ENCODE peak calls at places on chromosome 6, in six cellular contexts. M is PC-3; C is lower lobe of right lung; S is CD8-positive, alpha-beta memory T cell; P is hepatocyte; B is neuronal stem cell. U is an unnamed sample.

GRCh38 chr6:15274696-15275387 is 29.0 kb downstream of the JARID2 start:
- DNase-seq in S (no peak), M (no peak), C (no peak), P (no peak), B (no peak), U (no peak)

GRCh38 chr6:149094934-149095341 is 222.6 kb upstream of the TAB2 start:
- DNase-seq in B (no peak), S (no peak), C (no peak), P (no peak), M (no peak), U (no peak)

GRCh38 chr6:83461438-83461837 is 30.6 kb upstream of the ME1 start:
- DNase-seq in C (no peak), M (peak), P (no peak), B (no peak), S (no peak), U (no peak)

GRCh38 chr6:156719720-156720563 is 57.2 kb upstream of the ARID1B start:
- DNase-seq in B (no peak), P (peak), M (peak), S (peak), C (peak), U (peak)

GRCh38 chr6:6004147-6004995 is 2.4 kb downstream of the NRN1 start:
- DNase-seq in C (no peak), B (no peak), P (no peak), S (no peak), M (no peak), U (no peak)

GRCh38 chr6:142885182-142885867 is 59.7 kb downstream of the HIVEP2 start:
- DNase-seq in M (peak), C (no peak), S (peak), P (peak), B (peak), U (peak)

GRCh38 chr6:79134699-79135474 is 56.8 kb upstream of the PHIP start:
- DNase-seq in S (no peak), C (no peak), P (no peak), B (no peak), M (no peak), U (no peak)

GRCh38 chr6:161407581-161407980 is 133.7 kb upstream of the AGPAT4 start:
- DNase-seq in C (no peak), M (peak), P (no peak), B (no peak), S (no peak), U (no peak)

GRCh38 chr6:35663447-35664235 is 25.1 kb downstream of the FKBP5 start:
- DNase-seq in C (no peak), B (no peak), M (peak), P (no peak), S (no peak), U (no peak)

GRCh38 chr6:73248192-73248898 is 14.7 kb downstream of the KHDC1 start:
- DNase-seq in C (no peak), P (no peak), S (no peak), B (no peak), M (no peak), U (no peak)

GRCh38 chr6:27897580-27898206 is 14.5 kb downstream of the OR2B2 start:
- DNase-seq in S (no peak), P (no peak), M (no peak), B (no peak), C (no peak), U (no peak)

GRCh38 chr6:44806656-44807055 is 419.1 kb downstream of the CDC5L start:
- DNase-seq in B (no peak), P (no peak), M (peak), S (no peak), C (no peak), U (no peak)

GRCh38 chr6:24451581-24452041 is 37.8 kb downstream of the GPLD1 start:
- DNase-seq in M (no peak), C (peak), P (no peak), B (no peak), S (no peak), U (no peak)
- H3K27ac ChIP-seq in M (no peak), C (peak), P (no peak), B (no peak), S (no peak), U (no peak)

DNA sequence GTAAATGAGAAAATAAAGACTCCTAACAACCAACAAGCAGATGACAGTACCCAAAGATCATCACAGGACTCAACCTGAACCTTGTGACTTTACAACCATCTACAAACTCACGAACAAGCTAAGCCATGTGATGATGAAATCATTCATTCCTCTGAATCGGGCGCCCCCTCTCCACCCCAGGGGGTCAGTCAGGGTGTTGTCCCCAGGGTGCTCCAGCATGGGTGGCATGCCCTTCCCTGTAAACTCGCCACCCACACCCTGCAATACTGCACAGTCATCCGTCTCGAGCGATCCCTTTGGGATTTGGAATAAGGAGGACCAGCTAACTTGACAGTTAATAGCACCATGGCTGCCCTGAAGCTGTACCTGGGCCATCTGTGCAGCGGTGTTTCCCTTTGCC is 12.6 kb downstream of the SERPINB6 start:
- DNase-seq in S (no peak), M (no peak), B (no peak), C (no peak), P (no peak), U (no peak)
- H3K27ac ChIP-seq in S (no peak), M (no peak), B (no peak), C (peak), P (no peak), U (no peak)

GRCh38 chr6:17101422-17102257 is at the start of gene STMND1:
- DNase-seq in M (peak), S (no peak), C (peak), B (peak), P (peak), U (no peak)
- H3K27ac ChIP-seq in M (no peak), S (no peak), C (no peak), B (no peak), P (peak), U (no peak)

GRCh38 chr6:169172435-169172834 is 81.2 kb downstream of the THBS2 start:
- DNase-seq in M (peak), S (no peak), B (no peak), C (no peak), P (no peak), U (peak)

GRCh38 chr6:169174516-169175359 is 78.9 kb downstream of the THBS2 start:
- DNase-seq in B (no peak), S (no peak), C (no peak), P (no peak), M (no peak), U (no peak)

GRCh38 chr6:169173532-169174268 is 79.9 kb downstream of the THBS2 start:
- DNase-seq in C (no peak), S (no peak), M (peak), P (no peak), B (no peak), U (peak)

GRCh38 chr6:169171951-169172350 is 81.7 kb downstream of the THBS2 start:
- DNase-seq in B (no peak), P (no peak), S (no peak), M (peak), C (no peak), U (no peak)

DNA sequence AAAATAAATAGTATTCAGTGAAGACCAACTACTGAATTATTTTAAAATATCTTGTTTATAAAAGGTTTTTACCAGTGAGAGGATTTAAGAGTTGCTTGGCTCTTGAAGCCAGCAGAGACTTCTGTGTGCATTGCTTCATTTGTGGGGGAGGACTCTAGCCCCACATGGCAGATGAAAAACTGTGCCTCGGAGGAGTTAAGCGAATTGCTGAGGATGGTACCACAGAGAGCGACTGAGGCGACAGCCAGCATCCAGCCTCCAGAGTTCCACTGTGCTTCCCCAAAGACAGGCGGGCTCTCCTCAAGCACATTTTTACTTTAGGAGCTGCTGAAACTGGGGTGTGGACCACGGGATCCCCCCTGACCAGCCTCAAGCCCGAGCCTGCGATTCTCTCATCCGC is 80.7 kb downstream of the THBS2 start:
- DNase-seq in S (no peak), M (no peak), P (no peak), B (no peak), C (no peak), U (no peak)
- H3K27ac ChIP-seq in S (no peak), M (peak), P (no peak), B (no peak), C (no peak), U (peak)

GRCh38 chr6:111685058-111685457 is 79.4 kb upstream of the TRAF3IP2 start:
- DNase-seq in S (no peak), P (no peak), M (no peak), B (no peak), C (no peak), U (no peak)

GRCh38 chr6:111683126-111683525 is 77.4 kb upstream of the TRAF3IP2 start:
- DNase-seq in S (no peak), P (no peak), B (no peak), C (no peak), M (no peak), U (no peak)

GRCh38 chr6:111681856-111682255 is 76.2 kb upstream of the TRAF3IP2 start:
- DNase-seq in B (no peak), P (no peak), S (no peak), M (no peak), C (no peak), U (no peak)

GRCh38 chr6:111685506-111685905 is 79.8 kb upstream of the TRAF3IP2 start:
- DNase-seq in S (no peak), B (no peak), M (no peak), P (no peak), C (no peak), U (no peak)

GRCh38 chr6:111683749-111684267 is 78.1 kb upstream of the TRAF3IP2 start:
- DNase-seq in B (no peak), C (no peak), M (no peak), S (no peak), P (no peak), U (no peak)
- H3K27ac ChIP-seq in B (no peak), C (peak), M (no peak), S (no peak), P (no peak), U (no peak)

DNA sequence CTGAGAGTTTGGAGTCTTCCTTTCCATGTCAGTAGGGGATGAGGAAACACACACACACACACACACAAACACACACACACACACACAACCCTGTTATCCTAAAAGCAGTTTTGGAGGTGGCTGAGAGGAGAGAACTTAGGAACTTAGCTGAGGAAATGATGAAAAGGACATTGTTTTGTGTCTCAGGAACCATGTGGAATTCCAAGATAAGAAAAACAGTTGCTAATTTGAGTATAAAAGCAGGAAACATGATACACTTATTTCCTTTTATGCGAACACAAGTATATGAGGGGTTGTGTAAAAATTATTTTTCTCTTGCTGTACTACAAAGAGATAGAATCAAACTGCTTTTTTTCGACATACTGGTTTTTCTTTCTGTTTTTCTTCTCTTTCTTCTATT is at the start of gene MYCT1:
- DNase-seq in M (no peak), S (no peak), P (no peak), B (no peak), C (no peak), U (no peak)
- H3K27ac ChIP-seq in M (peak), S (no peak), P (no peak), B (no peak), C (peak), U (peak)

U was measured in epithelial cell of prostate.